ENCODE peak calls at places on chromosomes 3 and 15, in four cellular contexts. One of them, this sample, is unnamed.

GRCh38 chr3:108132727-108133373 is 42.0 kb upstream of the CD47 start:
- DNase-seq in aorta: no peak
- DNase-seq in T47D: peak
- DNase-seq in NCI-H69: no peak
- DNase-seq in this sample: no peak

GRCh38 chr3:12796171-12797123 is at the start of gene CAND2:
- DNase-seq in NCI-H69: peak
- DNase-seq in aorta: peak
- DNase-seq in T47D: peak
- DNase-seq in this sample: no peak

GRCh38 chr3:141306922-141307321 is 61.4 kb upstream of the ZBTB38 start:
- DNase-seq in NCI-H69: no peak
- DNase-seq in T47D: no peak
- DNase-seq in aorta: no peak
- DNase-seq in this sample: no peak

GRCh38 chr15:46773016-46773415 is 944.3 kb upstream of the SEMA6D start:
- DNase-seq in T47D: no peak
- DNase-seq in NCI-H69: no peak
- DNase-seq in aorta: no peak
- DNase-seq in this sample: no peak

GRCh38 chr3:173893066-173893465 is 495.5 kb downstream of the NLGN1 start:
- DNase-seq in T47D: no peak
- DNase-seq in aorta: no peak
- DNase-seq in NCI-H69: no peak
- DNase-seq in this sample: no peak

GRCh38 chr3:149342413-149343340 is 9.2 kb upstream of the TM4SF18 start:
- DNase-seq in NCI-H69: no peak
- DNase-seq in aorta: no peak
- DNase-seq in T47D: no peak
- DNase-seq in this sample: no peak

GRCh38 chr15:55638764-55639163 is 50.6 kb upstream of the PYGO1 start:
- DNase-seq in aorta: no peak
- DNase-seq in NCI-H69: no peak
- DNase-seq in T47D: no peak
- DNase-seq in this sample: no peak

GRCh38 chr3:26590919-26591318 is 31.7 kb upstream of the LRRC3B start:
- DNase-seq in T47D: no peak
- DNase-seq in NCI-H69: no peak
- DNase-seq in aorta: no peak
- DNase-seq in this sample: no peak

GRCh38 chr15:88454867-88455810 is 12.0 kb downstream of the MRPL46 start:
- DNase-seq in T47D: peak
- DNase-seq in aorta: no peak
- DNase-seq in NCI-H69: peak
- DNase-seq in this sample: peak

GRCh38 chr3:184758056-184758455 is 46.2 kb upstream of the MAGEF1 start:
- DNase-seq in T47D: no peak
- DNase-seq in aorta: peak
- DNase-seq in NCI-H69: no peak
- DNase-seq in this sample: no peak

GRCh38 chr3:142915636-142916035 is 26.8 kb upstream of the PCOLCE2 start:
- DNase-seq in T47D: no peak
- DNase-seq in aorta: no peak
- DNase-seq in NCI-H69: no peak
- DNase-seq in this sample: no peak

GRCh38 chr3:61527011-61527410 is 34.4 kb upstream of the PTPRG start:
- DNase-seq in aorta: no peak
- DNase-seq in T47D: no peak
- DNase-seq in NCI-H69: no peak
- DNase-seq in this sample: no peak

GRCh38 chr3:71487418-71487817 is 96.1 kb downstream of the FOXP1 start:
- DNase-seq in T47D: no peak
- DNase-seq in NCI-H69: no peak
- DNase-seq in aorta: no peak
- DNase-seq in this sample: no peak

GRCh38 chr15:101198820-101199219 is 53.0 kb downstream of the CHSY1 start:
- DNase-seq in T47D: no peak
- DNase-seq in aorta: no peak
- DNase-seq in NCI-H69: peak
- DNase-seq in this sample: no peak

GRCh38 chr3:176514297-176514696 is 683.0 kb downstream of the TBL1XR1 start:
- DNase-seq in T47D: peak
- DNase-seq in NCI-H69: peak
- DNase-seq in aorta: no peak
- DNase-seq in this sample: peak

GRCh38 chr15:71181454-71181853 is 66.2 kb downstream of the THSD4 start:
- DNase-seq in T47D: no peak
- DNase-seq in aorta: no peak
- DNase-seq in NCI-H69: no peak
- DNase-seq in this sample: no peak

GRCh38 chr15:40313531-40314398 is 6.0 kb upstream of the PLCB2 start:
- DNase-seq in T47D: no peak
- DNase-seq in aorta: peak
- DNase-seq in NCI-H69: peak
- DNase-seq in this sample: no peak

GRCh38 chr3:150419076-150419868 is 11.2 kb downstream of the TSC22D2 start:
- DNase-seq in NCI-H69: no peak
- DNase-seq in T47D: no peak
- DNase-seq in aorta: no peak
- DNase-seq in this sample: no peak

GRCh38 chr3:16890605-16891333 is 6.0 kb downstream of the PLCL2 start:
- DNase-seq in NCI-H69: peak
- DNase-seq in aorta: no peak
- DNase-seq in T47D: no peak
- DNase-seq in this sample: no peak

GRCh38 chr3:114803042-114803695 is 343.9 kb downstream of the ZBTB20 start:
- DNase-seq in NCI-H69: no peak
- DNase-seq in T47D: no peak
- DNase-seq in aorta: no peak
- DNase-seq in this sample: no peak

GRCh38 chr3:180548050-180548449 is 53.9 kb upstream of the TTC14 start:
- DNase-seq in aorta: no peak
- DNase-seq in T47D: no peak
- DNase-seq in NCI-H69: no peak
- DNase-seq in this sample: no peak

GRCh38 chr15:89880727-89881126 is 13.1 kb downstream of the AP3S2 start:
- DNase-seq in T47D: peak
- DNase-seq in NCI-H69: no peak
- DNase-seq in aorta: no peak
- DNase-seq in this sample: no peak

GRCh38 chr3:134029734-134030381 is at the start of gene SLCO2A1:
- DNase-seq in aorta: peak
- DNase-seq in NCI-H69: peak
- DNase-seq in T47D: peak
- DNase-seq in this sample: peak

GRCh38 chr3:71809321-71809720 is 24.4 kb upstream of the PROK2 start:
- DNase-seq in NCI-H69: no peak
- DNase-seq in T47D: no peak
- DNase-seq in aorta: no peak
- DNase-seq in this sample: no peak

GRCh38 chr3:148366743-148367410 is 330.8 kb upstream of the AGTR1 start:
- DNase-seq in T47D: peak
- DNase-seq in NCI-H69: no peak
- DNase-seq in aorta: no peak
- DNase-seq in this sample: no peak

GRCh38 chr3:61530355-61530754 is 31.0 kb upstream of the PTPRG start:
- DNase-seq in NCI-H69: peak
- DNase-seq in T47D: peak
- DNase-seq in aorta: no peak
- DNase-seq in this sample: no peak

GRCh38 chr3:118910332-118910731 is 124.3 kb downstream of the IGSF11 start:
- DNase-seq in aorta: no peak
- DNase-seq in T47D: no peak
- DNase-seq in NCI-H69: no peak
- DNase-seq in this sample: no peak

GRCh38 chr3:22582291-22582690 is 620.8 kb upstream of the UBE2E2 start:
- DNase-seq in aorta: no peak
- DNase-seq in NCI-H69: peak
- DNase-seq in T47D: no peak
- DNase-seq in this sample: no peak

GRCh38 chr3:177979684-177980083 is 556.6 kb upstream of the KCNMB2 start:
- DNase-seq in NCI-H69: peak
- DNase-seq in aorta: no peak
- DNase-seq in T47D: no peak
- DNase-seq in this sample: no peak

GRCh38 chr15:95401586-95401985 is 928.9 kb upstream of the NR2F2 start:
- DNase-seq in NCI-H69: no peak
- DNase-seq in aorta: no peak
- DNase-seq in T47D: no peak
- DNase-seq in this sample: no peak

GRCh38 chr3:190718691-190719090 is 143.8 kb downstream of the GMNC start:
- DNase-seq in T47D: no peak
- DNase-seq in aorta: no peak
- DNase-seq in NCI-H69: no peak
- DNase-seq in this sample: no peak

GRCh38 chr15:58235961-58236360 is 97.8 kb downstream of the AQP9 start:
- DNase-seq in aorta: no peak
- DNase-seq in NCI-H69: no peak
- DNase-seq in T47D: no peak
- DNase-seq in this sample: no peak

GRCh38 chr15:88932271-88932874 is 19.2 kb upstream of the MFGE8 start:
- DNase-seq in NCI-H69: no peak
- DNase-seq in T47D: no peak
- DNase-seq in aorta: no peak
- DNase-seq in this sample: no peak

GRCh38 chr15:92049290-92050008 is 195.9 kb downstream of the SLCO3A1 start:
- DNase-seq in T47D: no peak
- DNase-seq in NCI-H69: peak
- DNase-seq in aorta: no peak
- DNase-seq in this sample: no peak

GRCh38 chr3:184726497-184726896 is 14.6 kb upstream of the MAGEF1 start:
- DNase-seq in T47D: no peak
- DNase-seq in aorta: no peak
- DNase-seq in NCI-H69: no peak
- DNase-seq in this sample: no peak

GRCh38 chr3:15521573-15521965 is at the start of gene COLQ:
- DNase-seq in aorta: no peak
- DNase-seq in NCI-H69: no peak
- DNase-seq in T47D: no peak
- DNase-seq in this sample: no peak

GRCh38 chr3:71805199-71805598 is 20.3 kb upstream of the PROK2 start:
- DNase-seq in T47D: no peak
- DNase-seq in NCI-H69: no peak
- DNase-seq in aorta: no peak
- DNase-seq in this sample: no peak

GRCh38 chr3:119230745-119231144 is 9.9 kb downstream of the B4GALT4 start:
- DNase-seq in NCI-H69: no peak
- DNase-seq in T47D: no peak
- DNase-seq in aorta: no peak
- DNase-seq in this sample: no peak